ENCODE peak calls at places on chromosomes 7 and 10, in seven cellular contexts. U is neuronal stem cell, R is mesendoderm, W is IMR-90, B is H9, C is H1, T is mesenchymal stem cell. D is an unnamed sample.

GRCh38 chr7:151146761-151147160 is 20.7 kb downstream of the GBX1 start:
- DNase-seq in R (no peak), W (no peak), B (no peak), U (no peak), C (no peak), T (no peak), D (no peak)

GRCh38 chr10:17835688-17836087 is 26.5 kb downstream of the MRC1 start:
- DNase-seq in T (peak; percentile 86), R (peak; percentile 98), U (no peak), B (peak; percentile 38), W (peak; percentile 91), C (peak; percentile 36), D (peak; percentile 88)

GRCh38 chr10:113997428-113997827 is 46.2 kb upstream of the ADRB1 start:
- DNase-seq in R (no peak), T (no peak), B (no peak), C (no peak), U (no peak), W (no peak), D (no peak)

GRCh38 chr10:103739039-103739764 is 116.2 kb downstream of the SH3PXD2A start:
- DNase-seq in W (peak; percentile 98), C (no peak), T (peak; percentile 99), B (no peak), R (peak; percentile 84), U (peak; percentile 30), D (peak; percentile 43)

GRCh38 chr10:115624448-115624847 is 531.3 kb downstream of the ATRNL1 start:
- DNase-seq in R (peak; percentile 85), B (no peak), T (peak; percentile 22), U (no peak), C (peak; percentile 1), W (no peak), D (no peak)

GRCh38 chr10:128567561-128567960 is 441.3 kb upstream of the MKI67 start:
- DNase-seq in W (no peak), U (no peak), B (no peak), C (no peak), T (no peak), R (no peak), D (no peak)

GRCh38 chr10:118106426-118106825 is 59.7 kb upstream of the RAB11FIP2 start:
- DNase-seq in W (peak; percentile 21), U (no peak), C (peak; percentile 5), T (peak; percentile 11), R (peak; percentile 44), B (no peak), D (no peak)

GRCh38 chr7:35784332-35784731 is 16.5 kb upstream of the SEPTIN7 start:
- DNase-seq in T (no peak), B (no peak), C (no peak), R (no peak), W (no peak), U (no peak), D (no peak)

GRCh38 chr7:116527521-116527920 is 2.7 kb downstream of the CAV1 start:
- DNase-seq in C (no peak), R (no peak), U (no peak), T (peak; percentile 68), B (no peak), W (peak; percentile 56), D (no peak)

DNA sequence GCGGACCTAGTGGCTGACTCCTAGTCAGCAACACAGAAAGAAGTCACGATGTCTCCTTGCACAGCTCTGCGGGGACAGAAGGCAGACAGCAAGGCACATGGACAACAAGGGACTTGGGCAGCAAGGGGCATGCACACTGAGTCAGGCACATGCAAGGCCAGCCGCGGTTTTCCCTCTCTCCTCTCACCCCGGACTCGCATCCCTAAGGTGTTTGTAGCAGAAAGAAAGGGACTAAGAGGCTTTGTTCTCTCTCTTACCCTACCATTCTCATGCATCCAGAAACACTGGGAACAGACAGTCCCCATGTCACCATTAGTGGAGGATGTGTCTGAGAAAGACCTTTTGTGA is 193.3 kb upstream of the PHF14 start:
- DNase-seq in W (no peak), T (no peak), C (no peak), R (no peak), U (no peak), B (peak; percentile 33), D (no peak)
- H2BK5ac ChIP-seq in W (no peak overlapping the region), T (no peak overlapping the region), C (no peak overlapping the region), R (no peak overlapping the region), U (no peak overlapping the region), B (no peak overlapping the region), D (no peak overlapping the region)

GRCh38 chr7:93715234-93715633 is 140.7 kb upstream of the CALCR start:
- DNase-seq in C (peak; percentile 33), U (peak; percentile 29), B (peak; percentile 72), W (peak; percentile 39), R (peak; percentile 77), T (peak; percentile 55), D (peak; percentile 21)

GRCh38 chr7:93719546-93719945 is 145.0 kb upstream of the CALCR start:
- DNase-seq in T (peak; percentile 94), C (no peak), R (peak; percentile 18), B (no peak), W (peak; percentile 34), U (no peak), D (no peak)

GRCh38 chr7:93723424-93724124 is 149.1 kb upstream of the CALCR start:
- DNase-seq in B (peak; percentile 28), T (no peak), R (peak; percentile 23), W (no peak), U (no peak), C (no peak), D (no peak)

GRCh38 chr7:93717217-93717900 is 142.8 kb upstream of the CALCR start:
- DNase-seq in C (no peak), B (no peak), R (no peak), U (no peak), W (no peak), T (peak; percentile 6), D (no peak)

GRCh38 chr7:93720106-93720505 is 145.6 kb upstream of the CALCR start:
- DNase-seq in T (no peak), R (no peak), B (no peak), C (no peak), W (no peak), U (no peak), D (no peak)
- H4K8ac ChIP-seq in T (no peak overlapping the region), R (no peak overlapping the region), B (no peak overlapping the region), C (no peak overlapping the region), W (no peak overlapping the region), U (no peak overlapping the region), D (no peak overlapping the region)

GRCh38 chr7:123673137-123673732 is 17.6 kb downstream of the LMOD2 start:
- DNase-seq in C (no peak), T (no peak), U (no peak), W (no peak), R (no peak), B (no peak), D (no peak)
- H2BK5ac ChIP-seq in C (no peak overlapping the region), T (no peak overlapping the region), U (no peak overlapping the region), W (no peak overlapping the region), R (no peak overlapping the region), B (no peak overlapping the region), D (no peak overlapping the region)

GRCh38 chr7:157684157-157684595 is 347.4 kb downstream of the DNAJB6 start:
- DNase-seq in C (no peak), R (peak; percentile 80), B (peak; percentile 77), W (no peak), U (peak; percentile 90), T (no peak), D (no peak)
- H4K8ac ChIP-seq in C (no peak overlapping the region), R (no peak overlapping the region), B (no peak overlapping the region), W (no peak overlapping the region), U (no peak overlapping the region), T (no peak overlapping the region), D (no peak overlapping the region)

GRCh38 chr10:62038609-62039190 is 137.2 kb downstream of the ARID5B start:
- DNase-seq in T (peak; percentile 79), R (peak; percentile 77), B (peak; percentile 56), W (peak; percentile 78), U (peak; percentile 54), C (no peak), D (peak; percentile 90)

GRCh38 chr10:62037890-62038608 is 136.6 kb downstream of the ARID5B start:
- DNase-seq in C (no peak), T (no peak), W (no peak), R (no peak), B (no peak), U (no peak), D (no peak)

GRCh38 chr10:62037166-62037831 is 135.8 kb downstream of the ARID5B start:
- DNase-seq in B (no peak), W (peak; percentile 72), U (no peak), R (peak; percentile 62), C (no peak), T (peak; percentile 77), D (peak; percentile 91)

GRCh38 chr10:62033108-62033507 is 131.6 kb downstream of the ARID5B start:
- DNase-seq in W (no peak), R (no peak), B (no peak), T (no peak), C (no peak), U (no peak), D (no peak)

GRCh38 chr10:62036186-62037081 is 134.9 kb downstream of the ARID5B start:
- DNase-seq in W (no peak), T (peak; percentile 37), R (no peak), C (no peak), U (no peak), B (peak; percentile 50), D (no peak)
- H2BK5ac ChIP-seq in W (peak overlapping the region; percentile 84), T (no peak overlapping the region), R (no peak overlapping the region), C (no peak overlapping the region), U (no peak overlapping the region), B (no peak overlapping the region), D (peak overlapping the region; percentile 79)

GRCh38 chr10:132921818-132922807 is 20.3 kb downstream of the CFAP46 start:
- DNase-seq in W (no peak), B (no peak), C (no peak), T (no peak), R (no peak), U (no peak), D (no peak)
- H4K8ac ChIP-seq in W (no peak overlapping the region), B (no peak overlapping the region), C (peak overlapping the region; percentile 51), T (no peak overlapping the region), R (no peak overlapping the region), U (no peak overlapping the region), D (no peak overlapping the region)